ENCODE peak calls at places on chromosomes 2 and 18, in seven cellular contexts. D is PC-9; C is GM20000; W is body of pancreas; X is substantia nigra; P is Caco-2; Q is stimulated activated CD8-positive, alpha-beta memory T cell treated with anti-CD3 and anti-CD28 coated beads, Interleukin-4, amount 100 ng/mL, for 4 hours. N is an unnamed sample.
A peak's percentile ranks its signal among the peaks of the same experiment; 100 is the strongest.

GRCh38 chr2:74003494-74004211 is 18.9 kb downstream of the TET3 start:
- DNase-seq in D (no peak), C (no peak), W (no peak), X (no peak), P (peak; percentile 29), Q (no peak), N (no peak)

GRCh38 chr2:3679616-3680393 is 21.8 kb downstream of the ALLC start:
- DNase-seq in D (no peak), C (no peak), W (no peak), X (no peak), P (no peak), Q (no peak), N (no peak)

GRCh38 chr18:23198217-23198845 is 63.0 kb downstream of the CABLES1 start:
- DNase-seq in D (no peak), C (no peak), W (no peak), X (no peak), P (no peak), Q (no peak), N (no peak)

GRCh38 chr2:147424766-147425165 is 420.1 kb upstream of the ACVR2A start:
- DNase-seq in D (no peak), C (no peak), W (no peak), X (no peak), P (no peak), Q (no peak), N (no peak)

GRCh38 chr18:11990541-11990940 is 9.2 kb downstream of the IMPA2 start:
- DNase-seq in D (no peak), C (no peak), W (peak; percentile 5), X (no peak), P (no peak), Q (no peak), N (no peak)

GRCh38 chr2:203894262-203894661 is 26.7 kb downstream of the CTLA4 start:
- DNase-seq in D (no peak), C (peak; percentile 31), W (no peak), X (no peak), P (no peak), Q (no peak), N (no peak)

GRCh38 chr18:9782073-9782857 is 74.2 kb downstream of the RAB31 start:
- DNase-seq in D (peak; percentile 86), C (no peak), W (no peak), X (no peak), P (no peak), Q (no peak), N (no peak)

GRCh38 chr2:133171396-133172004 is 396.8 kb downstream of the NCKAP5 start:
- DNase-seq in D (no peak), C (peak; percentile 14), W (no peak), X (no peak), P (no peak), Q (no peak), N (peak; percentile 50)

GRCh38 chr18:22223263-22223960 is 54.0 kb downstream of the GATA6 start:
- DNase-seq in D (peak; percentile 92), C (no peak), W (peak; percentile 52), X (no peak), P (peak; percentile 78), Q (no peak), N (peak; percentile 93)

GRCh38 chr18:22828171-22828570 is 105.0 kb upstream of the RBBP8 start:
- DNase-seq in D (peak; percentile 59), C (no peak), W (no peak), X (no peak), P (no peak), Q (no peak), N (no peak)

GRCh38 chr2:168215813-168216212 is 31.6 kb downstream of the STK39 start:
- DNase-seq in D (no peak), C (no peak), W (no peak), X (no peak), P (no peak), Q (no peak), N (no peak)

GRCh38 chr2:220191737-220192136 is 564.3 kb downstream of the SLC4A3 start:
- DNase-seq in D (no peak), C (no peak), W (no peak), X (no peak), P (no peak), Q (no peak), N (no peak)

GRCh38 chr2:12361506-12361905 is 355.2 kb upstream of the TRIB2 start:
- DNase-seq in D (no peak), C (no peak), W (no peak), X (no peak), P (no peak), Q (no peak), N (peak; percentile 1)

GRCh38 chr18:70301667-70302066 is 12.8 kb downstream of the SOCS6 start:
- DNase-seq in D (no peak), C (no peak), W (no peak), X (no peak), P (no peak), Q (no peak), N (no peak)

GRCh38 chr2:134466141-134466540 is 212.3 kb downstream of the MGAT5 start:
- DNase-seq in D (peak; percentile 39), C (peak; percentile 39), W (peak; percentile 66), X (no peak), P (peak; percentile 62), Q (no peak), N (peak; percentile 36)

GRCh38 chr2:27723372-27724144 is 48.0 kb upstream of the MRPL33 start:
- DNase-seq in D (peak; percentile 55), C (peak; percentile 65), W (peak; percentile 83), X (peak; percentile 47), P (peak; percentile 81), Q (no peak), N (peak; percentile 73)

GRCh38 chr2:12717191-12717987 is 653 bp downstream of the TRIB2 start:
- DNase-seq in D (peak; percentile 82), C (peak; percentile 66), W (peak; percentile 68), X (peak; percentile 61), P (no peak), Q (peak; percentile 21), N (peak; percentile 80)

GRCh38 chr2:101153811-101154210 is 2.6 kb upstream of the TBC1D8 start:
- DNase-seq in D (no peak), C (no peak), W (no peak), X (no peak), P (no peak), Q (no peak), N (no peak)

GRCh38 chr2:179824961-179825360 is 36.5 kb downstream of the ZNF385B start:
- DNase-seq in D (no peak), C (no peak), W (no peak), X (no peak), P (no peak), Q (no peak), N (no peak)

GRCh38 chr18:13239557-13239956 is 21.0 kb downstream of the LDLRAD4 start:
- DNase-seq in D (no peak), C (no peak), W (no peak), X (no peak), P (no peak), Q (no peak), N (no peak)

GRCh38 chr2:203804766-203805484 is 62.6 kb upstream of the CTLA4 start:
- DNase-seq in D (no peak), C (no peak), W (no peak), X (no peak), P (no peak), Q (no peak), N (no peak)

GRCh38 chr18:369224-370010 is 101.6 kb upstream of the THOC1 start:
- DNase-seq in D (no peak), C (no peak), W (no peak), X (no peak), P (no peak), Q (no peak), N (no peak)

GRCh38 chr2:108288534-108289106 is at the start of gene SULT1C2:
- DNase-seq in D (no peak), C (no peak), W (peak; percentile 20), X (no peak), P (peak; percentile 52), Q (no peak), N (peak; percentile 72)

GRCh38 chr2:86519349-86519748 is 43.9 kb downstream of the CHMP3 start:
- DNase-seq in D (no peak), C (no peak), W (no peak), X (no peak), P (no peak), Q (no peak), N (no peak)